ENCODE peak calls at places on chromosomes 3 and 15, in ten cellular contexts. One of them, this sample, is unnamed. For H3K4me1, H3K9me3 and H3K27me3, the result is how much of the 10 kb centered on the place peaks cover.

GRCh38 chr3:102415553-102415952 is 19.3 kb upstream of the ZPLD1 start:
- DNase-seq in neuronal stem cell: no peak
- DNase-seq in Peyer's patch: no peak
- DNase-seq in breast epithelium: no peak
- DNase-seq in fibroblast of lung: peak
- DNase-seq in left lung: no peak
- DNase-seq in thoracic aorta: no peak
- DNase-seq in IMR-90: no peak
- DNase-seq in effector memory CD4-positive, alpha-beta T cell: no peak
- DNase-seq in lung: no peak
- DNase-seq in this sample: no peak

GRCh38 chr3:20080956-20081554 is 40.8 kb downstream of the KAT2B start:
- DNase-seq in effector memory CD4-positive, alpha-beta T cell: peak
- DNase-seq in fibroblast of lung: no peak
- DNase-seq in breast epithelium: peak
- DNase-seq in Peyer's patch: peak
- DNase-seq in lung: peak
- DNase-seq in left lung: peak
- DNase-seq in IMR-90: peak
- DNase-seq in neuronal stem cell: no peak
- DNase-seq in thoracic aorta: peak
- DNase-seq in this sample: peak

GRCh38 chr3:66808891-66809578 is 189.1 kb upstream of the KBTBD8 start:
- DNase-seq in thoracic aorta: no peak
- DNase-seq in breast epithelium: no peak
- DNase-seq in IMR-90: no peak
- DNase-seq in neuronal stem cell: no peak
- DNase-seq in fibroblast of lung: no peak
- DNase-seq in Peyer's patch: no peak
- DNase-seq in effector memory CD4-positive, alpha-beta T cell: no peak
- DNase-seq in left lung: no peak
- DNase-seq in lung: no peak
- DNase-seq in this sample: no peak

GRCh38 chr15:97915261-97915660 is 45.2 kb upstream of the ARRDC4 start:
- DNase-seq in lung: no peak
- DNase-seq in left lung: no peak
- DNase-seq in IMR-90: no peak
- DNase-seq in effector memory CD4-positive, alpha-beta T cell: no peak
- DNase-seq in neuronal stem cell: no peak
- DNase-seq in Peyer's patch: no peak
- DNase-seq in breast epithelium: no peak
- DNase-seq in fibroblast of lung: no peak
- DNase-seq in thoracic aorta: no peak
- DNase-seq in this sample: no peak

GRCh38 chr3:67296039-67296892 is 298.2 kb downstream of the KBTBD8 start:
- DNase-seq in Peyer's patch: no peak
- DNase-seq in left lung: no peak
- DNase-seq in thoracic aorta: no peak
- DNase-seq in IMR-90: no peak
- DNase-seq in fibroblast of lung: no peak
- DNase-seq in lung: no peak
- DNase-seq in effector memory CD4-positive, alpha-beta T cell: no peak
- DNase-seq in neuronal stem cell: no peak
- DNase-seq in breast epithelium: no peak
- DNase-seq in this sample: no peak

GRCh38 chr3:99648091-99648490 is 9.7 kb downstream of the COL8A1 start:
- DNase-seq in breast epithelium: no peak
- DNase-seq in thoracic aorta: no peak
- DNase-seq in lung: no peak
- DNase-seq in fibroblast of lung: peak
- DNase-seq in left lung: no peak
- DNase-seq in neuronal stem cell: no peak
- DNase-seq in effector memory CD4-positive, alpha-beta T cell: no peak
- DNase-seq in IMR-90: peak
- DNase-seq in Peyer's patch: no peak
- DNase-seq in this sample: no peak

GRCh38 chr3:129934234-129935123 is 40.0 kb upstream of the TRH start:
- DNase-seq in breast epithelium: no peak
- DNase-seq in left lung: peak
- DNase-seq in fibroblast of lung: peak
- DNase-seq in effector memory CD4-positive, alpha-beta T cell: no peak
- DNase-seq in Peyer's patch: peak
- DNase-seq in IMR-90: peak
- DNase-seq in neuronal stem cell: peak
- DNase-seq in thoracic aorta: no peak
- DNase-seq in lung: peak
- DNase-seq in this sample: peak

GRCh38 chr15:47505712-47506542 is 211.4 kb upstream of the SEMA6D start:
- DNase-seq in thoracic aorta: no peak
- DNase-seq in effector memory CD4-positive, alpha-beta T cell: no peak
- DNase-seq in left lung: no peak
- DNase-seq in lung: no peak
- DNase-seq in Peyer's patch: no peak
- DNase-seq in breast epithelium: peak
- DNase-seq in neuronal stem cell: no peak
- DNase-seq in IMR-90: peak
- DNase-seq in fibroblast of lung: peak
- DNase-seq in this sample: no peak

GRCh38 chr15:100760357-100760903 is 119.2 kb upstream of the ALDH1A3 start:
- DNase-seq in thoracic aorta: no peak
- DNase-seq in Peyer's patch: no peak
- DNase-seq in fibroblast of lung: no peak
- DNase-seq in lung: no peak
- DNase-seq in effector memory CD4-positive, alpha-beta T cell: no peak
- DNase-seq in left lung: no peak
- DNase-seq in IMR-90: no peak
- DNase-seq in neuronal stem cell: no peak
- DNase-seq in breast epithelium: no peak
- DNase-seq in this sample: no peak

GRCh38 chr3:112093180-112093522 is 7.0 kb downstream of the C3orf52 start:
- DNase-seq in lung: no peak
- DNase-seq in Peyer's patch: no peak
- DNase-seq in left lung: no peak
- DNase-seq in fibroblast of lung: no peak
- DNase-seq in thoracic aorta: no peak
- DNase-seq in IMR-90: peak
- DNase-seq in effector memory CD4-positive, alpha-beta T cell: no peak
- DNase-seq in breast epithelium: no peak
- DNase-seq in neuronal stem cell: no peak
- DNase-seq in this sample: no peak

GRCh38 chr3:171646357-171647133 is 163.7 kb downstream of the PLD1 start:
- DNase-seq in breast epithelium: no peak
- DNase-seq in fibroblast of lung: peak
- DNase-seq in IMR-90: peak
- DNase-seq in neuronal stem cell: peak
- DNase-seq in Peyer's patch: no peak
- DNase-seq in left lung: no peak
- DNase-seq in effector memory CD4-positive, alpha-beta T cell: no peak
- DNase-seq in thoracic aorta: no peak
- DNase-seq in lung: no peak
- DNase-seq in this sample: no peak

GRCh38 chr3:52393131-52393807 is 51.6 kb downstream of the SEMA3G start:
- DNase-seq in effector memory CD4-positive, alpha-beta T cell: no peak
- DNase-seq in left lung: peak
- DNase-seq in fibroblast of lung: no peak
- DNase-seq in lung: no peak
- DNase-seq in breast epithelium: no peak
- DNase-seq in neuronal stem cell: no peak
- DNase-seq in thoracic aorta: no peak
- DNase-seq in Peyer's patch: no peak
- DNase-seq in IMR-90: no peak
- DNase-seq in this sample: no peak

GRCh38 chr3:134608023-134608758 is 42.6 kb downstream of the KY start:
- DNase-seq in neuronal stem cell: no peak
- DNase-seq in fibroblast of lung: no peak
- DNase-seq in lung: no peak
- DNase-seq in thoracic aorta: no peak
- DNase-seq in Peyer's patch: peak
- DNase-seq in effector memory CD4-positive, alpha-beta T cell: no peak
- DNase-seq in left lung: no peak
- DNase-seq in IMR-90: no peak
- DNase-seq in breast epithelium: no peak
- DNase-seq in this sample: no peak
- H3K4me1 ChIP-seq in neuronal stem cell: under half
- H3K4me1 ChIP-seq in fibroblast of lung: under half
- H3K4me1 ChIP-seq in lung: under half
- H3K4me1 ChIP-seq in thoracic aorta: under half
- H3K4me1 ChIP-seq in Peyer's patch: under half
- H3K4me1 ChIP-seq in effector memory CD4-positive, alpha-beta T cell: under half
- H3K4me1 ChIP-seq in left lung: under half
- H3K4me1 ChIP-seq in IMR-90: under half
- H3K4me1 ChIP-seq in breast epithelium: under half
- H3K4me1 ChIP-seq in this sample: under half

GRCh38 chr3:26521261-26521660 is 101.3 kb upstream of the LRRC3B start:
- DNase-seq in IMR-90: no peak
- DNase-seq in neuronal stem cell: no peak
- DNase-seq in breast epithelium: no peak
- DNase-seq in thoracic aorta: no peak
- DNase-seq in fibroblast of lung: no peak
- DNase-seq in Peyer's patch: no peak
- DNase-seq in effector memory CD4-positive, alpha-beta T cell: no peak
- DNase-seq in lung: no peak
- DNase-seq in left lung: no peak
- DNase-seq in this sample: no peak

DNA sequence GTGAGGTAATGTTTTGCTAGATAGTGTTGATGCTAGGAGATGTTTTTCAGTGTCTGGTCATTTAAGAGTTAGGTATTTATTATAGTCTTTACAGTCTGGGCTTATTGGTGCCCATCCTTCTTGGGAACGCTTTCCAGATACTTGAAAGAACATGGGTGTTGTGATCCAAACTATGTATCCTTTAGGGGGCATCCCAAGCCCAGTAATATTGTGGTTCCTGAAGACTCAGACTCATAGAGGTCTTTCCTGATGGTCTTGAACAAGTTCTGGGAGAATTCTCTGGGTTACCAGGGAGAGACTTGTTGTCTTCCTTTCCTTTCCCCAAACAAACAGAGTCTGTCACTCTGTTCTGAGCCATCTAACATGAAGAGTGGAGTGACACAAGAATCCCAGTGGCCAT is 99.7 kb upstream of the LRRC3B start:
- DNase-seq in fibroblast of lung: no peak
- DNase-seq in breast epithelium: no peak
- DNase-seq in lung: no peak
- DNase-seq in Peyer's patch: no peak
- DNase-seq in left lung: no peak
- DNase-seq in effector memory CD4-positive, alpha-beta T cell: no peak
- DNase-seq in thoracic aorta: no peak
- DNase-seq in neuronal stem cell: no peak
- DNase-seq in IMR-90: no peak
- DNase-seq in this sample: no peak
- H3K9me3 ChIP-seq in fibroblast of lung: under half
- H3K9me3 ChIP-seq in breast epithelium: under half
- H3K9me3 ChIP-seq in lung: under half
- H3K9me3 ChIP-seq in Peyer's patch: under half
- H3K9me3 ChIP-seq in left lung: half or more
- H3K9me3 ChIP-seq in effector memory CD4-positive, alpha-beta T cell: under half
- H3K9me3 ChIP-seq in thoracic aorta: under half
- H3K9me3 ChIP-seq in neuronal stem cell: under half
- H3K9me3 ChIP-seq in IMR-90: under half
- H3K9me3 ChIP-seq in this sample: under half

DNA sequence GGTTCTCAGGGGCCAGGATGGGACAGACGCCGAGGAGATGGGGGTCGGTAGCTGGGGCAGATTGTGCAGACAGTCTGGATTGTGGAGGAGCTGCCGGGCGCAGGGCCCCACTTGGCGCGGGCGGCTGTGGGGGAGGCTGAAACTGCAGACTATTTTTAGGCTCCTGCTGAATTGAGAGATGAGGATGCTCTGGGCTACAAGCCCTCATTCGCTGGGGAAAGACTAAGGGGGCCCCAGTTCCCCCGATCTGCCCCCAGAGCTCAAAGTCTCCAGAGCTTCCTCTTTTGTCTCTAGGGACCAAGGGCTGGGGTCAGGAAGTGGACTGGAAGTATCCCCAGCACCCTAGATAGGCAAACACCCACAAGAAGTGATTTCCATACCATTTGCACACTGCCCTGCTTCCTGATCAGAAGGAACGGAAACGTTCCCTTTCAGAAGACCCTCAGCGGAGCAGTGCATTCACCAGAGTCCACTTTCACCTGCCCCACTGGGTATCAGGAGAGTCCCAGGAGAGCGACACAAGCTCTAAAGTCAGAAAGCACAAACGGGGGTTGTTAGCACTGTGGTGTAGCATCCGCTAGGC is 29.7 kb downstream of the SEMA7A start:
- DNase-seq in effector memory CD4-positive, alpha-beta T cell: no peak
- DNase-seq in thoracic aorta: no peak
- DNase-seq in left lung: no peak
- DNase-seq in neuronal stem cell: no peak
- DNase-seq in IMR-90: no peak
- DNase-seq in breast epithelium: no peak
- DNase-seq in fibroblast of lung: no peak
- DNase-seq in Peyer's patch: peak
- DNase-seq in lung: no peak
- DNase-seq in this sample: no peak
- H3K27me3 ChIP-seq in effector memory CD4-positive, alpha-beta T cell: under half
- H3K27me3 ChIP-seq in thoracic aorta: under half
- H3K27me3 ChIP-seq in left lung: under half
- H3K27me3 ChIP-seq in neuronal stem cell: under half
- H3K27me3 ChIP-seq in IMR-90: under half
- H3K27me3 ChIP-seq in breast epithelium: under half
- H3K27me3 ChIP-seq in fibroblast of lung: under half
- H3K27me3 ChIP-seq in Peyer's patch: under half
- H3K27me3 ChIP-seq in lung: under half
- H3K27me3 ChIP-seq in this sample: under half

GRCh38 chr3:8493744-8494143 is 7.9 kb upstream of the LMCD1 start:
- DNase-seq in fibroblast of lung: no peak
- DNase-seq in neuronal stem cell: no peak
- DNase-seq in IMR-90: no peak
- DNase-seq in effector memory CD4-positive, alpha-beta T cell: no peak
- DNase-seq in left lung: no peak
- DNase-seq in Peyer's patch: no peak
- DNase-seq in breast epithelium: no peak
- DNase-seq in lung: no peak
- DNase-seq in thoracic aorta: no peak
- DNase-seq in this sample: no peak

GRCh38 chr3:8491246-8491645 is 10.4 kb upstream of the LMCD1 start:
- DNase-seq in thoracic aorta: no peak
- DNase-seq in left lung: no peak
- DNase-seq in effector memory CD4-positive, alpha-beta T cell: no peak
- DNase-seq in lung: no peak
- DNase-seq in breast epithelium: no peak
- DNase-seq in Peyer's patch: no peak
- DNase-seq in neuronal stem cell: no peak
- DNase-seq in fibroblast of lung: no peak
- DNase-seq in IMR-90: no peak
- DNase-seq in this sample: no peak

GRCh38 chr3:8490079-8490552 is 11.5 kb upstream of the LMCD1 start:
- DNase-seq in neuronal stem cell: no peak
- DNase-seq in effector memory CD4-positive, alpha-beta T cell: no peak
- DNase-seq in breast epithelium: no peak
- DNase-seq in left lung: no peak
- DNase-seq in fibroblast of lung: peak
- DNase-seq in Peyer's patch: no peak
- DNase-seq in thoracic aorta: peak
- DNase-seq in IMR-90: peak
- DNase-seq in lung: no peak
- DNase-seq in this sample: no peak

GRCh38 chr3:8492744-8493511 is 8.7 kb upstream of the LMCD1 start:
- DNase-seq in Peyer's patch: no peak
- DNase-seq in breast epithelium: no peak
- DNase-seq in lung: no peak
- DNase-seq in fibroblast of lung: no peak
- DNase-seq in left lung: no peak
- DNase-seq in effector memory CD4-positive, alpha-beta T cell: no peak
- DNase-seq in thoracic aorta: no peak
- DNase-seq in neuronal stem cell: no peak
- DNase-seq in IMR-90: no peak
- DNase-seq in this sample: no peak

GRCh38 chr3:8491750-8492149 is 9.9 kb upstream of the LMCD1 start:
- DNase-seq in left lung: no peak
- DNase-seq in effector memory CD4-positive, alpha-beta T cell: no peak
- DNase-seq in neuronal stem cell: no peak
- DNase-seq in thoracic aorta: no peak
- DNase-seq in breast epithelium: no peak
- DNase-seq in IMR-90: no peak
- DNase-seq in lung: no peak
- DNase-seq in Peyer's patch: no peak
- DNase-seq in fibroblast of lung: no peak
- DNase-seq in this sample: no peak
- H3K4me1 ChIP-seq in left lung: under half
- H3K4me1 ChIP-seq in effector memory CD4-positive, alpha-beta T cell: under half
- H3K4me1 ChIP-seq in neuronal stem cell: under half
- H3K4me1 ChIP-seq in thoracic aorta: half or more
- H3K4me1 ChIP-seq in breast epithelium: under half
- H3K4me1 ChIP-seq in IMR-90: under half
- H3K4me1 ChIP-seq in lung: under half
- H3K4me1 ChIP-seq in Peyer's patch: under half
- H3K4me1 ChIP-seq in fibroblast of lung: under half
- H3K4me1 ChIP-seq in this sample: under half

This sample was measured in CD8-positive, alpha-beta memory T cell.